ENCODE peak calls at places on chromosome 17, in ten cellular contexts. One of them, this sample, is unnamed.
A peak's percentile ranks its signal among the peaks of the same experiment; 100 is the strongest.

GRCh38 chr17:74870512-74870911 is 2.3 kb downstream of the FDXR start:
- DNase-seq in right cardiac atrium: no peak
- DNase-seq in left ventricle myocardium inferior: no peak
- DNase-seq in right lobe of liver: peak; percentile 34
- DNase-seq in esophagus squamous epithelium: no peak
- DNase-seq in upper lobe of right lung: no peak
- DNase-seq in tibial nerve: no peak
- DNase-seq in mammary epithelial cell: no peak
- DNase-seq in pancreas: no peak
- DNase-seq in body of pancreas: no peak
- DNase-seq in this sample: peak; percentile 42

GRCh38 chr17:35896011-35896587 is 15.9 kb upstream of the CCL5 start:
- DNase-seq in upper lobe of right lung: no peak
- DNase-seq in right cardiac atrium: no peak
- DNase-seq in pancreas: no peak
- DNase-seq in body of pancreas: peak; percentile 13
- DNase-seq in right lobe of liver: no peak
- DNase-seq in mammary epithelial cell: no peak
- DNase-seq in tibial nerve: no peak
- DNase-seq in left ventricle myocardium inferior: no peak
- DNase-seq in esophagus squamous epithelium: no peak
- DNase-seq in this sample: no peak

GRCh38 chr17:19759934-19760530 is 11.9 kb upstream of the ALDH3A1 start:
- DNase-seq in tibial nerve: no peak
- DNase-seq in esophagus squamous epithelium: no peak
- DNase-seq in left ventricle myocardium inferior: no peak
- DNase-seq in right lobe of liver: no peak
- DNase-seq in body of pancreas: no peak
- DNase-seq in pancreas: no peak
- DNase-seq in right cardiac atrium: no peak
- DNase-seq in upper lobe of right lung: no peak
- DNase-seq in mammary epithelial cell: no peak
- DNase-seq in this sample: no peak

GRCh38 chr17:39194089-39194984 is 3.1 kb downstream of the CACNB1 start:
- DNase-seq in esophagus squamous epithelium: no peak
- DNase-seq in left ventricle myocardium inferior: peak; percentile 68
- DNase-seq in upper lobe of right lung: peak; percentile 79
- DNase-seq in pancreas: no peak
- DNase-seq in right lobe of liver: peak; percentile 62
- DNase-seq in tibial nerve: peak; percentile 33
- DNase-seq in mammary epithelial cell: no peak
- DNase-seq in right cardiac atrium: peak; percentile 87
- DNase-seq in body of pancreas: peak; percentile 25
- DNase-seq in this sample: no peak

GRCh38 chr17:19900809-19901208 is 33.1 kb upstream of the ULK2 start:
- DNase-seq in body of pancreas: no peak
- DNase-seq in right lobe of liver: no peak
- DNase-seq in upper lobe of right lung: no peak
- DNase-seq in esophagus squamous epithelium: no peak
- DNase-seq in left ventricle myocardium inferior: no peak
- DNase-seq in pancreas: no peak
- DNase-seq in right cardiac atrium: no peak
- DNase-seq in mammary epithelial cell: no peak
- DNase-seq in tibial nerve: no peak
- DNase-seq in this sample: no peak

GRCh38 chr17:2025220-2025621 is at the start of gene RTN4RL1:
- DNase-seq in body of pancreas: peak; percentile 78
- DNase-seq in tibial nerve: peak; percentile 46
- DNase-seq in upper lobe of right lung: peak; percentile 92
- DNase-seq in left ventricle myocardium inferior: peak; percentile 78
- DNase-seq in esophagus squamous epithelium: no peak
- DNase-seq in mammary epithelial cell: peak; percentile 85
- DNase-seq in right cardiac atrium: peak; percentile 88
- DNase-seq in right lobe of liver: peak; percentile 73
- DNase-seq in pancreas: peak; percentile 79
- DNase-seq in this sample: peak; percentile 57

GRCh38 chr17:45092932-45093430 is 31.9 kb downstream of the NMT1 start:
- DNase-seq in esophagus squamous epithelium: no peak
- DNase-seq in left ventricle myocardium inferior: peak; percentile 81
- DNase-seq in right cardiac atrium: peak; percentile 90
- DNase-seq in upper lobe of right lung: peak; percentile 82
- DNase-seq in body of pancreas: peak; percentile 76
- DNase-seq in right lobe of liver: peak; percentile 83
- DNase-seq in tibial nerve: peak; percentile 82
- DNase-seq in mammary epithelial cell: peak; percentile 92
- DNase-seq in pancreas: peak; percentile 56
- DNase-seq in this sample: peak; percentile 27

GRCh38 chr17:63911041-63911635 is at the start of gene CSHL1:
- DNase-seq in right cardiac atrium: no peak
- DNase-seq in pancreas: peak; percentile 28
- DNase-seq in left ventricle myocardium inferior: no peak
- DNase-seq in upper lobe of right lung: peak; percentile 57
- DNase-seq in mammary epithelial cell: no peak
- DNase-seq in esophagus squamous epithelium: no peak
- DNase-seq in body of pancreas: no peak
- DNase-seq in right lobe of liver: no peak
- DNase-seq in tibial nerve: no peak
- DNase-seq in this sample: no peak

GRCh38 chr17:78709119-78709681 is 72.9 kb downstream of the CYTH1 start:
- DNase-seq in tibial nerve: no peak
- DNase-seq in esophagus squamous epithelium: no peak
- DNase-seq in upper lobe of right lung: no peak
- DNase-seq in right cardiac atrium: no peak
- DNase-seq in right lobe of liver: no peak
- DNase-seq in mammary epithelial cell: no peak
- DNase-seq in body of pancreas: no peak
- DNase-seq in pancreas: no peak
- DNase-seq in left ventricle myocardium inferior: no peak
- DNase-seq in this sample: no peak

GRCh38 chr17:37342589-37342988 is 33.2 kb upstream of the C17orf78 start:
- DNase-seq in left ventricle myocardium inferior: no peak
- DNase-seq in right lobe of liver: no peak
- DNase-seq in pancreas: no peak
- DNase-seq in upper lobe of right lung: no peak
- DNase-seq in esophagus squamous epithelium: no peak
- DNase-seq in mammary epithelial cell: no peak
- DNase-seq in tibial nerve: no peak
- DNase-seq in right cardiac atrium: no peak
- DNase-seq in body of pancreas: no peak
- DNase-seq in this sample: no peak
- H3K4me3 ChIP-seq in left ventricle myocardium inferior: no peak overlapping the region
- H3K4me3 ChIP-seq in right lobe of liver: no peak overlapping the region
- H3K4me3 ChIP-seq in pancreas: no peak overlapping the region
- H3K4me3 ChIP-seq in upper lobe of right lung: no peak overlapping the region
- H3K4me3 ChIP-seq in esophagus squamous epithelium: no peak overlapping the region
- H3K4me3 ChIP-seq in mammary epithelial cell: no peak overlapping the region
- H3K4me3 ChIP-seq in tibial nerve: no peak overlapping the region
- H3K4me3 ChIP-seq in right cardiac atrium: no peak overlapping the region
- H3K4me3 ChIP-seq in body of pancreas: no peak overlapping the region
- H3K4me3 ChIP-seq in this sample: no peak overlapping the region

GRCh38 chr17:58344791-58345157 is 7.2 kb downstream of the SUPT4H1 start:
- DNase-seq in upper lobe of right lung: peak; percentile 21
- DNase-seq in right lobe of liver: no peak
- DNase-seq in esophagus squamous epithelium: no peak
- DNase-seq in body of pancreas: no peak
- DNase-seq in tibial nerve: no peak
- DNase-seq in left ventricle myocardium inferior: no peak
- DNase-seq in pancreas: no peak
- DNase-seq in right cardiac atrium: no peak
- DNase-seq in mammary epithelial cell: no peak
- DNase-seq in this sample: no peak

GRCh38 chr17:58341861-58342475 is 10.0 kb downstream of the SUPT4H1 start:
- DNase-seq in right cardiac atrium: no peak
- DNase-seq in upper lobe of right lung: peak; percentile 27
- DNase-seq in body of pancreas: no peak
- DNase-seq in mammary epithelial cell: no peak
- DNase-seq in tibial nerve: no peak
- DNase-seq in left ventricle myocardium inferior: no peak
- DNase-seq in esophagus squamous epithelium: no peak
- DNase-seq in right lobe of liver: no peak
- DNase-seq in pancreas: no peak
- DNase-seq in this sample: no peak

GRCh38 chr17:58345500-58345899 is 6.5 kb downstream of the SUPT4H1 start:
- DNase-seq in upper lobe of right lung: peak; percentile 6
- DNase-seq in right lobe of liver: no peak
- DNase-seq in esophagus squamous epithelium: no peak
- DNase-seq in pancreas: no peak
- DNase-seq in right cardiac atrium: no peak
- DNase-seq in tibial nerve: no peak
- DNase-seq in left ventricle myocardium inferior: no peak
- DNase-seq in mammary epithelial cell: no peak
- DNase-seq in body of pancreas: no peak
- DNase-seq in this sample: no peak

GRCh38 chr17:58343131-58343530 is 8.9 kb downstream of the SUPT4H1 start:
- DNase-seq in tibial nerve: no peak
- DNase-seq in right lobe of liver: no peak
- DNase-seq in esophagus squamous epithelium: no peak
- DNase-seq in body of pancreas: no peak
- DNase-seq in pancreas: no peak
- DNase-seq in left ventricle myocardium inferior: no peak
- DNase-seq in mammary epithelial cell: no peak
- DNase-seq in right cardiac atrium: no peak
- DNase-seq in upper lobe of right lung: peak; percentile 9
- DNase-seq in this sample: no peak

DNA sequence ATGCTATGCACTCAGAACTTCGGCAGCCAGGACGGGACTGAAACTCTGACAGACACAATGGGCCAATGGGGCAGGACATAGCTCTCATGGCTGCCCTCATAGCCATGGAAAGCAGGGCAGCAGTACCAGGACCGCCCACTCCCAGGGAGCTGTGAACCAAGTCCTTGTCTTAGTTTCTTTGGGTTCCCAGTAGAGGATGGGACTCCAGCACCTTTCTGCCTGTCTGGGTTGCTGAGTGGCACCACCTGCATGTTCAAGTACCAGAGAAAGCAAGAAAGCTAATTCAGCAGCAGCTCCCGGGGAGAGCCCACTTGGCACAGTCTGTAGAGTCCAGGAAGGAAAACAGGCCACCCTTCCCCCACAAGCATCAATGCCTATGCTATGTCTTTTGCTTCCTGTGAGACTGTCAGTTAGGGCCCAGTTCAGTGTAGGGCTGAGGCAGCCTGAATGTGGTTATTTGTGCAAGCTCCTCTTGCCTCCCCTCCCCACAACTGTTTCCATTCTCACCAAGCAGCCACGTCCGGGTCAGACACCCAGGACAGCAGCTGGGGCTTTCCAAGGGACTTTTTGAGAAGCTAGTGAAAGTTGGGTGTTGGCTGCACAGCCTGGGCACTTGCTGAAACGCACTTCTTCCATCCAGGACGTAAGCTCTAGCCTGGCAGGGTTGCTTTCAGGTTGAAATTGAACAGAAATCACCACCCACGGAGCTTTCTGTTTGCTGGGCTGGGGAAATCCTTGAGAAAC is 7.8 kb downstream of the SUPT4H1 start:
- DNase-seq in upper lobe of right lung: peak; percentile 55
- DNase-seq in right cardiac atrium: no peak
- DNase-seq in mammary epithelial cell: no peak
- DNase-seq in right lobe of liver: no peak
- DNase-seq in body of pancreas: peak; percentile 55
- DNase-seq in tibial nerve: no peak
- DNase-seq in left ventricle myocardium inferior: no peak
- DNase-seq in esophagus squamous epithelium: peak; percentile 49
- DNase-seq in pancreas: peak; percentile 45
- DNase-seq in this sample: no peak
- H3K4me1 ChIP-seq in upper lobe of right lung: peaks cover 6% of the 10 kb centered on the region
- H3K4me1 ChIP-seq in right cardiac atrium: no peaks in the 10 kb centered on the region
- H3K4me1 ChIP-seq in mammary epithelial cell: no peaks in the 10 kb centered on the region
- H3K4me1 ChIP-seq in right lobe of liver: no peaks in the 10 kb centered on the region
- H3K4me1 ChIP-seq in body of pancreas: no peaks in the 10 kb centered on the region
- H3K4me1 ChIP-seq in tibial nerve: peaks cover 9% of the 10 kb centered on the region
- H3K4me1 ChIP-seq in left ventricle myocardium inferior: peaks cover 12% of the 10 kb centered on the region
- H3K4me1 ChIP-seq in esophagus squamous epithelium: no peaks in the 10 kb centered on the region
- H3K4me1 ChIP-seq in pancreas: no peaks in the 10 kb centered on the region
- H3K4me1 ChIP-seq in this sample: peaks cover 4% of the 10 kb centered on the region

DNA sequence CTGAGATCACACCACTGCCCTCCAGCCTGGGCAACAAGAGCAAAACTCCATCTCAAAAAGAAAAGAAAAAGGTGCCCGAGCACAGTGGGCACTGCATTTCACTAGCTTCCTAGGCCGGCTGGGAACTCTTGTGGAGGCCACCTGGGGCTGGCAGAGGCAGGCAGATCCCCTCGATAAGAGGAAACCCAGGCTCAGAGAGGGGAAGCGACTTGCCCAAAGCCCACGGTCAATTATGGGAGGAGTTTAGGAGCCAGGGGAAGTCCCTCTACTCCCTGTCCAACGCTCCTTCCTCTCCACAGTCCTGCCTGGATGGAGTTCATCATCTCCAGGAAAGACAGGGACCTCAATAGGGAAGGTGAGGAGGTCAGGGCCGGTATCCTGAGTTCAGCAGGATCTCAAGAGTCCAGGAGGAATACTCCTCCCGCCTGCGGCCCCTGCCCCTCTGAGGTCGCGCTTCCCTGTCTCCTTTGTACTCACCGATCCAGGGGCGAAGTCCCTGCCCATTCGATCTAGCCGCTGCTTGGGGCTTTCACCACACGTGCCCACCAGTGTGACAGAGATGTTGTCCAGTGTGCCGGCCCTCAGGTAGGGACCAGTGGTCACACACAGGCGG is 841 bp downstream of the ALOXE3 start:
- DNase-seq in right lobe of liver: peak; percentile 29
- DNase-seq in right cardiac atrium: peak; percentile 31
- DNase-seq in pancreas: no peak
- DNase-seq in esophagus squamous epithelium: no peak
- DNase-seq in upper lobe of right lung: no peak
- DNase-seq in body of pancreas: no peak
- DNase-seq in mammary epithelial cell: no peak
- DNase-seq in left ventricle myocardium inferior: no peak
- DNase-seq in tibial nerve: no peak
- DNase-seq in this sample: peak; percentile 22
- H3K27me3 ChIP-seq in right lobe of liver: peaks cover 29% of the 10 kb centered on the region
- H3K27me3 ChIP-seq in right cardiac atrium: no peaks in the 10 kb centered on the region
- H3K27me3 ChIP-seq in pancreas: no peaks in the 10 kb centered on the region
- H3K27me3 ChIP-seq in esophagus squamous epithelium: no peaks in the 10 kb centered on the region
- H3K27me3 ChIP-seq in upper lobe of right lung: peaks cover 47% of the 10 kb centered on the region
- H3K27me3 ChIP-seq in body of pancreas: no peaks in the 10 kb centered on the region
- H3K27me3 ChIP-seq in mammary epithelial cell: no peaks in the 10 kb centered on the region
- H3K27me3 ChIP-seq in left ventricle myocardium inferior: peaks cover 62% of the 10 kb centered on the region
- H3K27me3 ChIP-seq in tibial nerve: peaks cover 39% of the 10 kb centered on the region
- H3K27me3 ChIP-seq in this sample: no peaks in the 10 kb centered on the region

DNA sequence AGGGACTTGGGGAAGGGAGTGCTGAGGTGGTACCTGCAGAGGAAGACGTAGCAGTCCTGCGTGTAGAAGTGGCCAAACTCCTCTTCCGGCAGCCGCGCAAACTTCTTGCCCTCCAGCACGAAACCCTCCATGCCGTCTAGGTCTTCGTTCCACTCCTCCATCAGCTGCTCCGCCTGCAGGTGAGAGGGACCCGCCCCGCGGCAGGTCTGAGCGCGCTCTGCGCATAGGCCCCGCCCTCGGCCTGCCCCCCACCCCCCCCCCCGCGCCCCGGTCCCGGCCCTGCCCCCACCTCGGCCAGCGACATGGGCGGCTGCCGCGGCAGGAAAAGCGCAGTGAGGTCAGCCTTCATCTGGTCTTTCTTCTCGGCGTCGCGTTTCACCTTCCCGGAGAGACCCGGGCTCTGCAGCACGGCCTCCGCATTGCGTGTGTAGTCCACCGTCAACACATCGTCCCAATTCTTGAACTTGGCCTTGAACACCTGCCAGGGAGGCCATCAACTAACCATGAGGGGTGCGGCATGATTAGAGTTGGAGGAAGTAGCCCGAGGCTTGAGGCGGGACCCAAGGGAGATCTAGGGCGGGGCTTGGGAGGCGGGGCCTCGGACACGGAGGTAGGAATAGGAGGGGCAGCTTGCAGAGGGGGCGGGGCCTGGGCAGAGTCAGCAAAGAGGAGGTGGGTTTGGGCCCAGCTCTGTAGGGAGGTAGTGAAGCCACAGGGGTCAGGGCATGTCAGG is 11.5 kb downstream of the FLII start:
- DNase-seq in esophagus squamous epithelium: no peak
- DNase-seq in mammary epithelial cell: peak; percentile 86
- DNase-seq in right lobe of liver: no peak
- DNase-seq in pancreas: no peak
- DNase-seq in right cardiac atrium: peak; percentile 89
- DNase-seq in upper lobe of right lung: peak; percentile 94
- DNase-seq in tibial nerve: peak; percentile 30
- DNase-seq in body of pancreas: peak; percentile 81
- DNase-seq in left ventricle myocardium inferior: peak; percentile 58
- DNase-seq in this sample: peak; percentile 85
- H3K4me3 ChIP-seq in esophagus squamous epithelium: peak overlapping the region; percentile 54
- H3K4me3 ChIP-seq in mammary epithelial cell: no peak overlapping the region
- H3K4me3 ChIP-seq in right lobe of liver: no peak overlapping the region
- H3K4me3 ChIP-seq in pancreas: no peak overlapping the region
- H3K4me3 ChIP-seq in right cardiac atrium: no peak overlapping the region
- H3K4me3 ChIP-seq in upper lobe of right lung: no peak overlapping the region
- H3K4me3 ChIP-seq in tibial nerve: no peak overlapping the region
- H3K4me3 ChIP-seq in body of pancreas: no peak overlapping the region
- H3K4me3 ChIP-seq in left ventricle myocardium inferior: peak overlapping the region; percentile 14
- H3K4me3 ChIP-seq in this sample: no peak overlapping the region